ENCODE peak calls at places on chromosomes 1 and 21, in seven cellular contexts. K, B, M, X, E, A and N are unnamed samples.

GRCh38 chr1:167510244-167510643 is 8.1 kb downstream of the CD247 start:
- DNase-seq in E (no peak), M (no peak), A (no peak), X (no peak), B (no peak), K (no peak), N (no peak)

GRCh38 chr1:235933017-235933416 is 66.3 kb upstream of the LYST start:
- DNase-seq in A (no peak), B (no peak), E (no peak), K (no peak), M (no peak), X (no peak), N (no peak)

GRCh38 chr1:112722601-112723510 is 7.7 kb upstream of the PPM1J start:
- DNase-seq in E (peak; percentile 33), X (no peak), B (no peak), A (peak; percentile 55), M (peak; percentile 39), K (no peak), N (no peak)

GRCh38 chr1:40305871-40306270 is 11.2 kb downstream of the COL9A2 start:
- DNase-seq in A (no peak), B (no peak), X (no peak), E (no peak), K (no peak), M (no peak), N (no peak)

GRCh38 chr1:30761312-30762151 is 4.0 kb upstream of the LAPTM5 start:
- DNase-seq in K (no peak), X (no peak), A (no peak), B (no peak), M (no peak), E (no peak), N (no peak)

GRCh38 chr1:21396516-21396915 is 43.4 kb upstream of the NBPF3 start:
- DNase-seq in A (no peak), M (no peak), E (peak; percentile 34), X (no peak), B (no peak), K (no peak), N (no peak)

GRCh38 chr1:165397945-165398344 is 41.4 kb upstream of the LMX1A start:
- DNase-seq in E (no peak), X (no peak), K (peak; percentile 33), B (no peak), A (no peak), M (peak; percentile 51), N (peak; percentile 21)

GRCh38 chr1:51568231-51568935 is 48.5 kb upstream of the OSBPL9 start:
- DNase-seq in M (no peak), K (no peak), B (no peak), E (no peak), A (no peak), X (no peak), N (no peak)

GRCh38 chr1:38696371-38696770 is 163.2 kb downstream of the RRAGC start:
- DNase-seq in B (no peak), A (no peak), E (no peak), M (no peak), X (no peak), K (no peak), N (no peak)

GRCh38 chr1:233364026-233364425 is 36.5 kb downstream of the MAP3K21 start:
- DNase-seq in M (no peak), K (peak; percentile 46), B (no peak), E (no peak), X (no peak), A (no peak), N (peak; percentile 46)

GRCh38 chr1:186461014-186461413 is at the start of gene PDC:
- DNase-seq in E (no peak), B (no peak), X (no peak), K (no peak), A (no peak), M (no peak), N (no peak)

GRCh38 chr1:168091720-168092119 is 45.0 kb downstream of the GPR161 start:
- DNase-seq in B (no peak), A (peak; percentile 10), X (no peak), E (no peak), M (no peak), K (no peak), N (no peak)

GRCh38 chr1:33443067-33443704 is 12.3 kb upstream of the PHC2 start:
- DNase-seq in K (no peak), X (no peak), E (no peak), A (no peak), M (no peak), B (no peak), N (no peak)

GRCh38 chr1:200153277-200154055 is 126.0 kb downstream of the NR5A2 start:
- DNase-seq in B (no peak), A (no peak), X (no peak), K (peak; percentile 34), M (no peak), E (no peak), N (no peak)

GRCh38 chr1:67853704-67854103 is 20.4 kb upstream of the GNG12 start:
- DNase-seq in K (peak; percentile 80), X (no peak), A (peak; percentile 51), B (peak; percentile 76), E (peak; percentile 11), M (peak; percentile 76), N (peak; percentile 69)

GRCh38 chr1:221100196-221100950 is 221.1 kb downstream of the HLX start:
- DNase-seq in X (no peak), A (no peak), M (no peak), B (no peak), K (peak; percentile 89), E (peak; percentile 52), N (peak; percentile 62)

GRCh38 chr1:226060976-226061792 is 1.3 kb upstream of the H3-3A start:
- DNase-seq in M (no peak), K (no peak), A (peak; percentile 57), E (peak; percentile 11), B (no peak), X (no peak), N (no peak)

GRCh38 chr21:32807717-32808380 is 36.3 kb upstream of the PAXBP1 start:
- DNase-seq in A (no peak), B (no peak), M (no peak), E (no peak), X (no peak), K (no peak), N (no peak)

GRCh38 chr1:244356371-244356770 is 95.3 kb downstream of the ADSS2 start:
- DNase-seq in A (no peak), X (no peak), E (no peak), B (no peak), M (no peak), K (peak; percentile 28), N (no peak)

GRCh38 chr1:1359316-1359667 is 937 bp upstream of the MXRA8 start:
- DNase-seq in E (no peak), K (no peak), X (no peak), B (no peak), A (no peak), M (peak; percentile 46), N (no peak)

GRCh38 chr21:43734830-43735229 is 15.9 kb downstream of the PDXK start:
- DNase-seq in E (no peak), K (peak; percentile 52), X (no peak), M (no peak), B (no peak), A (no peak), N (no peak)